ENCODE peak calls at places on chromosomes 7 and 10, in nine cellular contexts. A is activated CD8-positive, alpha-beta memory T cell treated with anti-CD3 and anti-CD28 coated beads for 1 hour; B is heart left ventricle; X is GM12892; K is stimulated activated CD4-positive, alpha-beta T cell treated with anti-CD3 and anti-CD28 coated beads, Interleukin-4, amount 100 ng/mL, for 1 hour; U is cardiac muscle cell; S is CD8-positive, alpha-beta T cell; M is fibroblast of lung; T is EL. L is an unnamed sample.

GRCh38 chr10:101238732-101239105 is 9.5 kb upstream of the LBX1 start:
- DNase-seq in A (no peak), B (no peak), X (no peak), K (no peak), U (peak; percentile 32), S (no peak), M (no peak), T (no peak), L (no peak)

GRCh38 chr10:132394201-132394811 is 2.7 kb upstream of the PWWP2B start:
- DNase-seq in A (no peak), B (no peak), X (no peak), K (no peak), U (no peak), S (no peak), M (no peak), T (no peak), L (no peak)

GRCh38 chr10:121131426-121132277 is 280.5 kb downstream of the WDR11 start:
- DNase-seq in A (no peak), B (no peak), X (no peak), K (no peak), U (no peak), S (no peak), M (no peak), T (no peak), L (no peak)

GRCh38 chr7:148747274-148747673 is 48.6 kb downstream of the CUL1 start:
- DNase-seq in A (no peak), B (no peak), X (no peak), K (no peak), U (no peak), S (no peak), M (no peak), T (no peak), L (no peak)

GRCh38 chr10:86346794-86347665 is 19.6 kb downstream of the GRID1 start:
- DNase-seq in A (no peak), B (no peak), X (no peak), K (no peak), U (no peak), S (no peak), M (no peak), T (no peak), L (no peak)

GRCh38 chr10:79323602-79324001 is 23.7 kb upstream of the PPIF start:
- DNase-seq in A (no peak), B (no peak), X (no peak), K (no peak), U (no peak), S (no peak), M (no peak), T (no peak), L (no peak)

GRCh38 chr10:116030576-116030975 is 242.4 kb downstream of the GFRA1 start:
- DNase-seq in A (no peak), B (no peak), X (no peak), K (no peak), U (no peak), S (no peak), M (no peak), T (no peak), L (no peak)

GRCh38 chr10:10914129-10914528 is 103.5 kb upstream of the CELF2 start:
- DNase-seq in A (no peak), B (peak; percentile 38), X (no peak), K (no peak), U (peak; percentile 62), S (no peak), M (no peak), T (no peak), L (peak; percentile 35)

GRCh38 chr7:2018786-2019692 is 213.7 kb downstream of the MAD1L1 start:
- DNase-seq in A (no peak), B (peak; percentile 59), X (no peak), K (peak; percentile 2), U (peak; percentile 52), S (no peak), M (peak; percentile 80), T (peak; percentile 77), L (no peak)

GRCh38 chr10:70430489-70431445 is 10.7 kb downstream of the NODAL start:
- DNase-seq in A (no peak), B (peak; percentile 82), X (no peak), K (no peak), U (peak; percentile 93), S (no peak), M (no peak), T (no peak), L (peak; percentile 73)

GRCh38 chr10:50275650-50276235 is 24.4 kb upstream of the ASAH2 start:
- DNase-seq in A (no peak), B (peak; percentile 28), X (no peak), K (peak; percentile 31), U (peak; percentile 24), S (peak; percentile 14), M (no peak), T (peak; percentile 26), L (no peak)

GRCh38 chr7:98771519-98772241 is 98.1 kb downstream of the TMEM130 start:
- DNase-seq in A (no peak), B (no peak), X (no peak), K (no peak), U (peak; percentile 51), S (no peak), M (peak; percentile 88), T (peak; percentile 70), L (no peak)

GRCh38 chr7:117269417-117269816 is 53.4 kb downstream of the WNT2 start:
- DNase-seq in A (no peak), B (no peak), X (no peak), K (no peak), U (peak; percentile 74), S (no peak), M (peak; percentile 98), T (peak; percentile 90), L (no peak)

GRCh38 chr10:107899075-107899474 is 734.6 kb upstream of the SORCS1 start:
- DNase-seq in A (no peak), B (no peak), X (no peak), K (no peak), U (no peak), S (no peak), M (no peak), T (no peak), L (no peak)

GRCh38 chr7:117827861-117828260 is 45.4 kb downstream of the CTTNBP2 start:
- DNase-seq in A (no peak), B (no peak), X (no peak), K (no peak), U (no peak), S (no peak), M (peak; percentile 94), T (peak; percentile 60), L (no peak)

GRCh38 chr7:130912086-130912909 is 178.3 kb upstream of the KLF14 start:
- DNase-seq in A (no peak), B (no peak), X (no peak), K (no peak), U (peak; percentile 82), S (no peak), M (peak; percentile 92), T (peak; percentile 86), L (no peak)

GRCh38 chr7:55591282-55591931 is 19.1 kb upstream of the VOPP1 start:
- DNase-seq in A (no peak), B (no peak), X (no peak), K (no peak), U (no peak), S (no peak), M (no peak), T (no peak), L (no peak)

GRCh38 chr10:98374176-98374969 is 40.6 kb downstream of the PYROXD2 start:
- DNase-seq in A (no peak), B (no peak), X (no peak), K (no peak), U (peak; percentile 59), S (no peak), M (peak; percentile 84), T (peak; percentile 72), L (no peak)

GRCh38 chr10:22655312-22655973 is 58.9 kb downstream of the PIP4K2A start:
- DNase-seq in A (no peak), B (no peak), X (no peak), K (no peak), U (peak; percentile 82), S (peak; percentile 58), M (peak; percentile 55), T (peak; percentile 84), L (no peak)

GRCh38 chr7:133853706-133854276 is 273.3 kb upstream of the LRGUK start:
- DNase-seq in A (no peak), B (no peak), X (peak; percentile 3), K (no peak), U (peak; percentile 68), S (no peak), M (peak; percentile 91), T (peak; percentile 91), L (peak; percentile 49)

GRCh38 chr10:60646966-60647796 is 131.1 kb upstream of the CDK1 start:
- DNase-seq in A (no peak), B (no peak), X (no peak), K (no peak), U (peak; percentile 81), S (peak; percentile 37), M (peak; percentile 51), T (peak; percentile 60), L (no peak)

GRCh38 chr7:102125127-102125561 is 161.5 kb upstream of the SH2B2 start:
- DNase-seq in A (no peak), B (peak; percentile 74), X (peak; percentile 47), K (no peak), U (peak; percentile 87), S (no peak), M (peak; percentile 92), T (peak; percentile 90), L (peak; percentile 55)

GRCh38 chr7:155222046-155222445 is 75.6 kb upstream of the INSIG1 start:
- DNase-seq in A (no peak), B (no peak), X (no peak), K (no peak), U (no peak), S (no peak), M (no peak), T (no peak), L (no peak)

GRCh38 chr10:33731322-33731721 is 396.9 kb upstream of the NRP1 start:
- DNase-seq in A (no peak), B (no peak), X (no peak), K (no peak), U (no peak), S (no peak), M (no peak), T (no peak), L (no peak)

GRCh38 chr7:84701524-84702306 is 485.1 kb downstream of the SEMA3D start:
- DNase-seq in A (no peak), B (no peak), X (no peak), K (no peak), U (peak; percentile 94), S (no peak), M (peak; percentile 99), T (peak; percentile 97), L (no peak)

GRCh38 chr10:3770611-3771110 is 14.3 kb downstream of the KLF6 start:
- DNase-seq in A (no peak), B (no peak), X (no peak), K (no peak), U (no peak), S (no peak), M (no peak), T (no peak), L (no peak)

GRCh38 chr10:29646238-29646902 is 11.6 kb upstream of the SVIL start:
- DNase-seq in A (no peak), B (no peak), X (no peak), K (peak; percentile 10), U (peak; percentile 74), S (no peak), M (peak; percentile 73), T (peak; percentile 45), L (peak; percentile 83)

GRCh38 chr7:151687523-151688235 is 168.0 kb upstream of the RHEB start:
- DNase-seq in A (no peak), B (peak; percentile 79), X (no peak), K (no peak), U (peak; percentile 95), S (no peak), M (peak; percentile 98), T (peak; percentile 99), L (peak; percentile 69)

GRCh38 chr10:112949128-112949823 is 771 bp upstream of the TCF7L2 start:
- DNase-seq in A (no peak), B (no peak), X (no peak), K (no peak), U (no peak), S (no peak), M (peak; percentile 16), T (no peak), L (no peak)

GRCh38 chr7:132049462-132050304 is 493.3 kb upstream of the PODXL start:
- DNase-seq in A (no peak), B (no peak), X (no peak), K (peak; percentile 15), U (peak; percentile 38), S (no peak), M (no peak), T (peak; percentile 38), L (no peak)